ENCODE peak calls at places on chromosomes 13 and 19, in eight cellular contexts. A is BJ, X is thoracic aorta, S is breast epithelium, Q is fibroblast of mammary gland, D is sigmoid colon, C is HL-60, P is AG09309. B is an unnamed sample.
A peak's percentile ranks its signal among the peaks of the same experiment; 100 is the strongest.

GRCh38 chr13:102948006-102948405 is 102.2 kb downstream of the ERCC5 start:
- DNase-seq in A (no peak), X (no peak), S (no peak), Q (peak; percentile 24), D (no peak), C (no peak), P (no peak), B (peak; percentile 10)

GRCh38 chr19:38686530-38686888 is 39.1 kb downstream of the ACTN4 start:
- DNase-seq in A (no peak), X (no peak), S (no peak), Q (no peak), D (no peak), C (no peak), P (no peak), B (no peak)

GRCh38 chr13:26679411-26679810 is 81.2 kb downstream of the GPR12 start:
- DNase-seq in A (peak; percentile 6), X (no peak), S (no peak), Q (peak; percentile 73), D (no peak), C (no peak), P (no peak), B (peak; percentile 51)

GRCh38 chr13:94192576-94192975 is 286.9 kb downstream of the DCT start:
- DNase-seq in A (no peak), X (no peak), S (no peak), Q (peak; percentile 61), D (no peak), C (no peak), P (no peak), B (peak; percentile 34)

GRCh38 chr19:8640402-8641004 is 10.1 kb downstream of the NFILZ start:
- DNase-seq in A (no peak), X (no peak), S (no peak), Q (no peak), D (peak; percentile 80), C (peak; percentile 99), P (no peak), B (peak; percentile 32)

GRCh38 chr19:45154064-45154827 is 6.5 kb downstream of the NKPD1 start:
- DNase-seq in A (no peak), X (no peak), S (no peak), Q (peak; percentile 96), D (no peak), C (no peak), P (peak; percentile 33), B (peak; percentile 89)

GRCh38 chr19:2332341-2333026 is 4.0 kb downstream of the SPPL2B start:
- DNase-seq in A (no peak), X (no peak), S (no peak), Q (no peak), D (no peak), C (no peak), P (no peak), B (no peak)

GRCh38 chr13:74251778-74252519 is 117.7 kb upstream of the KLF12 start:
- DNase-seq in A (no peak), X (no peak), S (no peak), Q (peak; percentile 86), D (no peak), C (no peak), P (no peak), B (peak; percentile 21)

GRCh38 chr19:3441089-3441985 is 39.0 kb downstream of the SMIM24 start:
- DNase-seq in A (no peak), X (no peak), S (no peak), Q (no peak), D (peak; percentile 66), C (no peak), P (no peak), B (no peak)

GRCh38 chr13:37473035-37473434 is 125.5 kb downstream of the POSTN start:
- DNase-seq in A (no peak), X (no peak), S (no peak), Q (no peak), D (no peak), C (no peak), P (no peak), B (no peak)

GRCh38 chr13:96617528-96617927 is 376.7 kb downstream of the OXGR1 start:
- DNase-seq in A (no peak), X (no peak), S (no peak), Q (no peak), D (no peak), C (no peak), P (no peak), B (no peak)

GRCh38 chr19:18605546-18606280 is 886 bp downstream of the CRLF1 start:
- DNase-seq in A (no peak), X (no peak), S (no peak), Q (no peak), D (no peak), C (no peak), P (no peak), B (no peak)

GRCh38 chr19:29841209-29841558 is 29.4 kb downstream of the CCNE1 start:
- DNase-seq in A (no peak), X (no peak), S (no peak), Q (no peak), D (peak; percentile 48), C (no peak), P (no peak), B (no peak)

DNA sequence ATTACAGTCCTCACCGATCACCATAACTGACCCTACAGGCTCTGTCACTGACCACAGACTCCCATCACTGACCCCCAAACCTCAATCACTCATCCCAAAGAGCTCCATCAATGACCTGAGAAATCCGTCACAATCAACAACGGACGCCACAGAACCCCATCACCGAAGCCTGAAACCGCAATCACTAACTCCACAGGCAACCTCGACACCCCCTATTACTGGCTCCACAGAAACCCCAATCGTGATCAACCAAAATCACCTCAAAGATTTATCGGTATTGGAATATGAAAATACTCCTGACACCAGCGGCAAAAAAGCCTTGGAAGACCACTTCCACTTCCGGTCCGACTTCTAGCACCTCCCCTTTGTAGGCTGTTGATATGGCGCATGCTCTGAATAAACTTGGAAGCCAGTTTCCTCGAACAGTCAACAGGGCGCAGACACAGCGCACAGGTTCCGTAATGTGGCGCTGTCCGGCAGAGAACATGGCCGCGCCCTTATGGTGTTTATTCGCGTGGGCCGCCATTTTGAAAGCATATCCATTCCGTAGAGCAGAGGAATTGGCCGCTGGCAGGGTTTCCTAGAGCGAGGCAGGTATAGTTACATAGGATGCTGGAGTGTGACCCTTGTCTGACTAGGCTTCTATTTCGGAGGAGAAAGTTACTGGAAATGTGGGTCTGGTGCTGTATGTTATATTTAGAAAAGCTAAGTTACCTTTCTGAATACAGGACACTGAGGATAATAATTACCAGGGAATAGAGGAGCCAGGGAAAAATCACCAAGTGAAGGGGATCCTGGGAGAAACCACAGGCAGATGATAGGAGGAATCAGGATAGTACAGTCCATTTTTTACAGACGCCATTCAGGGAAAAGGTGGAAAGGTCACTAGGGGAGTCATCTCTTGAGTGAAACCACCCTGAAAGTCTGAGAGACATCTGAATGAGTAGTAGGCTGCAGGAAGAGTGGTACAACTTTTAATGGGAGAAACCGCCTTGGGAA is at the start of gene ZNF585A:
- DNase-seq in A (peak; percentile 88), X (peak; percentile 83), S (peak; percentile 93), Q (peak; percentile 97), D (peak; percentile 95), C (peak; percentile 94), P (peak; percentile 91), B (peak; percentile 98)
- TF ChIP-seq CTCF in A (peak; percentile 43), X (no peak), S (peak; percentile 23), Q (peak; percentile 27), D (no peak), C (no peak), P (peak; percentile 19), B (peak; percentile 30)

DNA sequence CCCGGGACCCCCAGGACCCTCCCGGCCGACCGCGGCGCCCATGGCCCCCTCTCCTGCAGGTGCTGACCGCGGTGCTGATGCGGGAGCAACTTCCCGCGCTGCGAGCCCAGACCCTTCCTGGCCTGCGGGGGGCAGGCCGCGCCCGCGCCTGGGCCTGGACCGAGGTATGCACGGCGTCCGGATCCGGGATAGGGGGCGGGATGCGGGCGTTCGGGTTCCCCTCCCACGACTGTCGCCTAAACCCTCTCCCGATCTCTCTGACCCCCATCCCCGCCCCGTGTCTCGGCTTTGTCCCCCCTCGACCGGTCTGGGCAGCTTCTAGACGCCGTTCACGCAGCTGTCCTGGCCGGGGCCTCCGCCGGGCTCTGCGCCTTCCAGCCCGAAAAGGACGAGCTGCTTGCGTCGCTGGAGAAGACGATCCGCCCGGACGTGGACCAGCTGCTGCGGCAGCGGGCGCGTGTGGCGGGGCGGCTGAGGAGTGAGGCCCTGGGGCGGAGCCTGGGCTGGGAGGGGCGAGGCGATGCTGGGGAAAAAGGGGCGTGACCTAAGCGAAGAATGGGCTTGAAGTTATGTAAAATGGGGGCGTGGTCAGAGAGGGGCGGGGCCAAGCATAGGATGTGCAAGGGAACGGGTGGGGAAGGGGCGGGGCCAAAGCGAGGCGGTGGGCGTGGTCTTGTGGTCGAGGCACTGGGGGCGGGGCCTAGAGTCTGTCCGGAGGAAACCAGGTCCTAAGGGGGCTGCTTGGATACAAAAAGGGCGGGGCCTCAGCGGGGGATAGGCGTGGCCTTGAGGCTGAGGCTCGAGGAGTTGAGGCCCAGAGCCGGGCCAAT is 15.9 kb upstream of the COLGALT1 start:
- DNase-seq in A (peak; percentile 69), X (peak; percentile 89), S (peak; percentile 84), Q (peak; percentile 92), D (peak; percentile 98), C (peak; percentile 88), P (peak; percentile 45), B (peak; percentile 97)
- H3K4me3 ChIP-seq in A (peak overlapping the region; percentile 47), X (peak overlapping the region; percentile 82), S (peak overlapping the region; percentile 51), Q (peak overlapping the region; percentile 37), D (peak overlapping the region; percentile 23), C (peak overlapping the region; percentile 48), P (peak overlapping the region; percentile 35), B (peak overlapping the region; percentile 47)

DNA sequence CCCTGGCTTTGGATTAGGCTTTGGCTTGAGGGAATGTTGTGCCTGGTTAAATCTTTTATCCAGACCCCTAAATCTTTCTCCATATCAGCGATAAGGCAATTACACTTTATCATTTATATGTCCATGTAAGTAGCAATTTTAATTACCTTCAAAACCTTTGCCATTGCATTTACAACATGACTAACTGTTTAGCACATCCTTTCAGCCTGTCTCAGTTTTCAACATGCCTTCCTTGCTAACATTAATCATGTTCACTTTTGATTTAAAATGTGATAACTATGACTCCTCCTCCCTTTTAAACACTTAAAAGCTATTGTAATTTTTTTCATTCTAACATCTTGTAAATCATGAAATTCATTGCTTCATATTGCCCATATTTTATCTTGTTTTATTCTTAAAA is 583.6 kb downstream of the SLITRK1 start:
- DNase-seq in A (no peak), X (no peak), S (no peak), Q (peak; percentile 14), D (no peak), C (no peak), P (no peak), B (no peak)
- TF ChIP-seq CTCF in A (no peak), X (no peak), S (no peak), Q (no peak), D (no peak), C (no peak), P (no peak), B (no peak)

GRCh38 chr13:108433976-108434375 is 164.5 kb downstream of the TNFSF13B start:
- DNase-seq in A (no peak), X (no peak), S (no peak), Q (no peak), D (no peak), C (no peak), P (no peak), B (no peak)
- H3K4me3 ChIP-seq in A (no peak overlapping the region), X (no peak overlapping the region), S (no peak overlapping the region), Q (no peak overlapping the region), D (no peak overlapping the region), C (no peak overlapping the region), P (no peak overlapping the region), B (no peak overlapping the region)

GRCh38 chr19:13082192-13083007 is 20.3 kb downstream of the LYL1 start:
- DNase-seq in A (no peak), X (no peak), S (no peak), Q (peak; percentile 55), D (no peak), C (no peak), P (no peak), B (peak; percentile 32)
- TF ChIP-seq CTCF in A (peak; percentile 56), X (peak; percentile 22), S (no peak), Q (peak; percentile 36), D (peak; percentile 23), C (no peak), P (peak; percentile 17), B (peak; percentile 9)

B was measured in cardiac fibroblast.